ENCODE peak calls at places on chromosomes 7 and 10, in eight cellular contexts. One of them, this sample, is unnamed. For H3K4me1, the result is how much of the 10 kb centered on the place peaks cover.

GRCh38 chr10:31602541-31603244 is 283.7 kb downstream of the ZEB1 start:
- DNase-seq in suprapubic skin: peak
- DNase-seq in GM23248: peak
- DNase-seq in MM.1S: no peak
- DNase-seq in BE2C: peak
- DNase-seq in CD4-positive, CD25-positive, alpha-beta regulatory T cell: no peak
- DNase-seq in iPS DF 6.9: no peak
- DNase-seq in right cardiac atrium: peak
- DNase-seq in this sample: peak

GRCh38 chr7:125118444-125118843 is 188.8 kb upstream of the POT1 start:
- DNase-seq in suprapubic skin: no peak
- DNase-seq in GM23248: no peak
- DNase-seq in MM.1S: no peak
- DNase-seq in BE2C: no peak
- DNase-seq in CD4-positive, CD25-positive, alpha-beta regulatory T cell: no peak
- DNase-seq in iPS DF 6.9: no peak
- DNase-seq in right cardiac atrium: no peak
- DNase-seq in this sample: no peak

GRCh38 chr7:3092468-3092867 is 48.8 kb upstream of the CARD11 start:
- DNase-seq in suprapubic skin: no peak
- DNase-seq in GM23248: no peak
- DNase-seq in MM.1S: peak
- DNase-seq in BE2C: no peak
- DNase-seq in CD4-positive, CD25-positive, alpha-beta regulatory T cell: peak
- DNase-seq in iPS DF 6.9: no peak
- DNase-seq in right cardiac atrium: peak
- DNase-seq in this sample: peak

GRCh38 chr7:21916629-21917028 is 29.1 kb downstream of the CDCA7L start:
- DNase-seq in suprapubic skin: no peak
- DNase-seq in GM23248: peak
- DNase-seq in MM.1S: no peak
- DNase-seq in BE2C: no peak
- DNase-seq in CD4-positive, CD25-positive, alpha-beta regulatory T cell: no peak
- DNase-seq in iPS DF 6.9: no peak
- DNase-seq in right cardiac atrium: no peak
- DNase-seq in this sample: no peak

GRCh38 chr7:98418271-98418635 is 17.4 kb upstream of the BAIAP2L1 start:
- DNase-seq in suprapubic skin: no peak
- DNase-seq in GM23248: peak
- DNase-seq in MM.1S: no peak
- DNase-seq in BE2C: no peak
- DNase-seq in CD4-positive, CD25-positive, alpha-beta regulatory T cell: no peak
- DNase-seq in iPS DF 6.9: no peak
- DNase-seq in right cardiac atrium: no peak
- DNase-seq in this sample: no peak

GRCh38 chr7:2948794-2949193 is 94.9 kb downstream of the CARD11 start:
- DNase-seq in suprapubic skin: no peak
- DNase-seq in GM23248: no peak
- DNase-seq in MM.1S: no peak
- DNase-seq in BE2C: no peak
- DNase-seq in CD4-positive, CD25-positive, alpha-beta regulatory T cell: no peak
- DNase-seq in iPS DF 6.9: no peak
- DNase-seq in right cardiac atrium: no peak
- DNase-seq in this sample: no peak

GRCh38 chr10:94361161-94361794 is 1.5 kb downstream of the NOC3L start:
- DNase-seq in suprapubic skin: no peak
- DNase-seq in GM23248: peak
- DNase-seq in MM.1S: peak
- DNase-seq in BE2C: peak
- DNase-seq in CD4-positive, CD25-positive, alpha-beta regulatory T cell: peak
- DNase-seq in iPS DF 6.9: no peak
- DNase-seq in right cardiac atrium: peak
- DNase-seq in this sample: no peak

GRCh38 chr10:30493609-30494530 is 59.9 kb downstream of the MAP3K8 start:
- DNase-seq in suprapubic skin: peak
- DNase-seq in GM23248: peak
- DNase-seq in MM.1S: no peak
- DNase-seq in BE2C: no peak
- DNase-seq in CD4-positive, CD25-positive, alpha-beta regulatory T cell: no peak
- DNase-seq in iPS DF 6.9: no peak
- DNase-seq in right cardiac atrium: peak
- DNase-seq in this sample: peak

GRCh38 chr10:75205908-75206307 is 4.7 kb upstream of the VDAC2 start:
- DNase-seq in suprapubic skin: no peak
- DNase-seq in GM23248: no peak
- DNase-seq in MM.1S: no peak
- DNase-seq in BE2C: no peak
- DNase-seq in CD4-positive, CD25-positive, alpha-beta regulatory T cell: no peak
- DNase-seq in iPS DF 6.9: no peak
- DNase-seq in right cardiac atrium: no peak
- DNase-seq in this sample: no peak

GRCh38 chr7:134787064-134787463 is 7.6 kb downstream of the CALD1 start:
- DNase-seq in suprapubic skin: no peak
- DNase-seq in GM23248: peak
- DNase-seq in MM.1S: no peak
- DNase-seq in BE2C: no peak
- DNase-seq in CD4-positive, CD25-positive, alpha-beta regulatory T cell: no peak
- DNase-seq in iPS DF 6.9: no peak
- DNase-seq in right cardiac atrium: no peak
- DNase-seq in this sample: no peak

GRCh38 chr10:31262672-31263071 is 56.3 kb upstream of the ZEB1 start:
- DNase-seq in suprapubic skin: no peak
- DNase-seq in GM23248: peak
- DNase-seq in MM.1S: no peak
- DNase-seq in BE2C: no peak
- DNase-seq in CD4-positive, CD25-positive, alpha-beta regulatory T cell: no peak
- DNase-seq in iPS DF 6.9: no peak
- DNase-seq in right cardiac atrium: peak
- DNase-seq in this sample: peak

GRCh38 chr7:92403760-92404074 is 43.6 kb upstream of the GATAD1 start:
- DNase-seq in suprapubic skin: no peak
- DNase-seq in GM23248: no peak
- DNase-seq in MM.1S: no peak
- DNase-seq in BE2C: no peak
- DNase-seq in CD4-positive, CD25-positive, alpha-beta regulatory T cell: no peak
- DNase-seq in iPS DF 6.9: no peak
- DNase-seq in right cardiac atrium: no peak
- DNase-seq in this sample: no peak

GRCh38 chr10:133280391-133281059 is 3.9 kb upstream of the ADAM8 start:
- DNase-seq in suprapubic skin: no peak
- DNase-seq in GM23248: no peak
- DNase-seq in MM.1S: no peak
- DNase-seq in BE2C: no peak
- DNase-seq in CD4-positive, CD25-positive, alpha-beta regulatory T cell: no peak
- DNase-seq in iPS DF 6.9: no peak
- DNase-seq in right cardiac atrium: no peak
- DNase-seq in this sample: no peak

GRCh38 chr10:8048281-8049008 is 6.0 kb upstream of the GATA3 start:
- DNase-seq in suprapubic skin: no peak
- DNase-seq in GM23248: no peak
- DNase-seq in MM.1S: no peak
- DNase-seq in BE2C: peak
- DNase-seq in CD4-positive, CD25-positive, alpha-beta regulatory T cell: no peak
- DNase-seq in iPS DF 6.9: no peak
- DNase-seq in right cardiac atrium: no peak
- DNase-seq in this sample: no peak

GRCh38 chr10:79113827-79114226 is 45.1 kb downstream of the ZMIZ1 start:
- DNase-seq in suprapubic skin: no peak
- DNase-seq in GM23248: peak
- DNase-seq in MM.1S: no peak
- DNase-seq in BE2C: no peak
- DNase-seq in CD4-positive, CD25-positive, alpha-beta regulatory T cell: no peak
- DNase-seq in iPS DF 6.9: no peak
- DNase-seq in right cardiac atrium: no peak
- DNase-seq in this sample: no peak

GRCh38 chr10:79118286-79119202 is 49.8 kb downstream of the ZMIZ1 start:
- DNase-seq in suprapubic skin: no peak
- DNase-seq in GM23248: no peak
- DNase-seq in MM.1S: no peak
- DNase-seq in BE2C: no peak
- DNase-seq in CD4-positive, CD25-positive, alpha-beta regulatory T cell: no peak
- DNase-seq in iPS DF 6.9: no peak
- DNase-seq in right cardiac atrium: no peak
- DNase-seq in this sample: no peak

GRCh38 chr10:79115302-79115701 is 46.5 kb downstream of the ZMIZ1 start:
- DNase-seq in suprapubic skin: no peak
- DNase-seq in GM23248: no peak
- DNase-seq in MM.1S: no peak
- DNase-seq in BE2C: no peak
- DNase-seq in CD4-positive, CD25-positive, alpha-beta regulatory T cell: no peak
- DNase-seq in iPS DF 6.9: no peak
- DNase-seq in right cardiac atrium: no peak
- DNase-seq in this sample: no peak

GRCh38 chr10:79116363-79116762 is 47.6 kb downstream of the ZMIZ1 start:
- DNase-seq in suprapubic skin: no peak
- DNase-seq in GM23248: no peak
- DNase-seq in MM.1S: no peak
- DNase-seq in BE2C: no peak
- DNase-seq in CD4-positive, CD25-positive, alpha-beta regulatory T cell: no peak
- DNase-seq in iPS DF 6.9: no peak
- DNase-seq in right cardiac atrium: no peak
- DNase-seq in this sample: no peak

GRCh38 chr10:79116801-79117723 is 48.3 kb downstream of the ZMIZ1 start:
- DNase-seq in suprapubic skin: no peak
- DNase-seq in GM23248: peak
- DNase-seq in MM.1S: peak
- DNase-seq in BE2C: no peak
- DNase-seq in CD4-positive, CD25-positive, alpha-beta regulatory T cell: no peak
- DNase-seq in iPS DF 6.9: no peak
- DNase-seq in right cardiac atrium: peak
- DNase-seq in this sample: no peak
- H3K4me1 ChIP-seq in suprapubic skin: half or more
- H3K4me1 ChIP-seq in GM23248: under half
- H3K4me1 ChIP-seq in MM.1S: under half
- H3K4me1 ChIP-seq in BE2C: under half
- H3K4me1 ChIP-seq in CD4-positive, CD25-positive, alpha-beta regulatory T cell: under half
- H3K4me1 ChIP-seq in iPS DF 6.9: under half
- H3K4me1 ChIP-seq in right cardiac atrium: half or more
- H3K4me1 ChIP-seq in this sample: half or more

DNA sequence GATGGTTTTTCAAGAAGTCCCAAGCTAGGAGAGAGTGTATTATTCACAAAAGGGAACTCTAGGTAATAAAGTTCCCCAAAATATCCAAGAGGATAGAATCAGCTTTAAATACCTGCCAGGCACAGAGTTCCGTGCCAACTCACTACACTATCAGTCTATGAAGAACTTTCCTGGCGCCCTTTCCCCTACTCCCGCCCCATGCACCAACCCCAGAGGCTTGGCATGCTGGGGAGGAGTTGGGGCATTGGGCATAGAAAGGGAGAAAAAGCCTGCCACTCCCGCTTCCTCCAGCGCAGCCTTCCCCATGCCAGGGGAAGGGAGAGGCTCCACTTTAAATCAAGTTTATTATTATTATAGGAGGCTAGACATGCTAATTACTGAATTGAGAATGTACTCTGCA is 54.9 kb downstream of the ZNF800 start:
- DNase-seq in suprapubic skin: no peak
- DNase-seq in GM23248: no peak
- DNase-seq in MM.1S: no peak
- DNase-seq in BE2C: no peak
- DNase-seq in CD4-positive, CD25-positive, alpha-beta regulatory T cell: no peak
- DNase-seq in iPS DF 6.9: no peak
- DNase-seq in right cardiac atrium: peak
- DNase-seq in this sample: peak
- H3K4me1 ChIP-seq in suprapubic skin: under half
- H3K4me1 ChIP-seq in GM23248: under half
- H3K4me1 ChIP-seq in MM.1S: under half
- H3K4me1 ChIP-seq in BE2C: under half
- H3K4me1 ChIP-seq in CD4-positive, CD25-positive, alpha-beta regulatory T cell: under half
- H3K4me1 ChIP-seq in iPS DF 6.9: under half
- H3K4me1 ChIP-seq in right cardiac atrium: under half
- H3K4me1 ChIP-seq in this sample: under half

GRCh38 chr7:141361965-141362364 is 189.2 kb upstream of the AGK start:
- DNase-seq in suprapubic skin: no peak
- DNase-seq in GM23248: no peak
- DNase-seq in MM.1S: no peak
- DNase-seq in BE2C: no peak
- DNase-seq in CD4-positive, CD25-positive, alpha-beta regulatory T cell: no peak
- DNase-seq in iPS DF 6.9: no peak
- DNase-seq in right cardiac atrium: no peak
- DNase-seq in this sample: no peak
- H3K4me1 ChIP-seq in suprapubic skin: under half
- H3K4me1 ChIP-seq in GM23248: under half
- H3K4me1 ChIP-seq in MM.1S: under half
- H3K4me1 ChIP-seq in BE2C: under half
- H3K4me1 ChIP-seq in CD4-positive, CD25-positive, alpha-beta regulatory T cell: under half
- H3K4me1 ChIP-seq in iPS DF 6.9: under half
- H3K4me1 ChIP-seq in right cardiac atrium: under half
- H3K4me1 ChIP-seq in this sample: under half

GRCh38 chr7:69602522-69602921 is 4.2 kb downstream of the AUTS2 start:
- DNase-seq in suprapubic skin: no peak
- DNase-seq in GM23248: no peak
- DNase-seq in MM.1S: no peak
- DNase-seq in BE2C: no peak
- DNase-seq in CD4-positive, CD25-positive, alpha-beta regulatory T cell: no peak
- DNase-seq in iPS DF 6.9: no peak
- DNase-seq in right cardiac atrium: no peak
- DNase-seq in this sample: no peak
- H3K4me1 ChIP-seq in suprapubic skin: under half
- H3K4me1 ChIP-seq in GM23248: under half
- H3K4me1 ChIP-seq in MM.1S: under half
- H3K4me1 ChIP-seq in BE2C: under half
- H3K4me1 ChIP-seq in CD4-positive, CD25-positive, alpha-beta regulatory T cell: under half
- H3K4me1 ChIP-seq in iPS DF 6.9: under half
- H3K4me1 ChIP-seq in right cardiac atrium: under half
- H3K4me1 ChIP-seq in this sample: under half

This sample was measured in heart right ventricle.